ENCODE peak calls at places on chromosomes 2 and 18, in ten cellular contexts. U is sigmoid colon, R is A549, O is stomach, Y is tibial nerve, I is transverse colon, E is K562, C is HepG2, X is SK-N-SH, N is H1. F is an unnamed sample.

GRCh38 chr2:164896634-164897033 is 55.0 kb upstream of the COBLL1 start:
- DNase-seq in I (no peak), O (no peak), E (no peak), Y (no peak), U (no peak), X (no peak), R (peak), C (peak), N (no peak), F (no peak)

GRCh38 chr18:47775961-47776360 is 154.5 kb downstream of the SMAD2 start:
- DNase-seq in N (no peak), C (peak), R (no peak), X (no peak), U (no peak), O (no peak), E (no peak), Y (no peak), I (no peak), F (no peak)

GRCh38 chr2:157443795-157444642 is at the start of gene CYTIP:
- DNase-seq in C (no peak), Y (no peak), U (no peak), O (peak), I (peak), R (no peak), E (no peak), N (no peak), X (no peak), F (no peak)

GRCh38 chr2:96106991-96107882 is 9.1 kb downstream of the ADRA2B start:
- DNase-seq in Y (no peak), E (no peak), R (no peak), U (peak), I (no peak), C (no peak), O (no peak), N (no peak), X (no peak), F (no peak)

GRCh38 chr2:188853307-188853706 is 120.9 kb upstream of the COL3A1 start:
- DNase-seq in R (no peak), I (no peak), X (peak), U (no peak), Y (no peak), O (no peak), C (no peak), N (no peak), E (no peak), F (no peak)

GRCh38 chr2:46435353-46435752 is 44.0 kb upstream of the TMEM247 start:
- DNase-seq in R (no peak), I (no peak), X (no peak), C (no peak), Y (no peak), O (no peak), E (no peak), N (no peak), U (no peak), F (no peak)

GRCh38 chr2:70084973-70085710 is 2.1 kb upstream of the PCBP1 start:
- DNase-seq in E (peak), X (no peak), R (no peak), C (no peak), Y (no peak), N (peak), O (peak), U (peak), I (peak), F (peak)

GRCh38 chr2:138391956-138392355 is 109.6 kb upstream of the SPOPL start:
- DNase-seq in Y (no peak), N (no peak), E (no peak), C (no peak), I (no peak), U (no peak), X (no peak), O (no peak), R (no peak), F (no peak)

GRCh38 chr2:205685314-205686230 is 3.3 kb downstream of the NRP2 start:
- DNase-seq in U (peak), R (peak), O (peak), N (no peak), C (no peak), Y (no peak), X (peak), I (no peak), E (no peak), F (no peak)

GRCh38 chr2:193556766-193557470 is 1362.2 kb upstream of the TMEFF2 start:
- DNase-seq in U (no peak), C (no peak), E (no peak), O (no peak), N (no peak), R (no peak), Y (no peak), I (no peak), X (no peak), F (no peak)

GRCh38 chr2:98455494-98455976 is 10.9 kb downstream of the INPP4A start:
- DNase-seq in C (no peak), U (peak), X (no peak), R (no peak), Y (no peak), E (no peak), I (no peak), O (no peak), N (no peak), F (no peak)

GRCh38 chr2:238376884-238377391 is 49.8 kb upstream of the ASB1 start:
- DNase-seq in O (no peak), R (no peak), Y (no peak), N (no peak), U (no peak), E (no peak), C (no peak), X (no peak), I (no peak), F (no peak)

GRCh38 chr2:156329031-156329921 is 3.2 kb downstream of the NR4A2 start:
- DNase-seq in X (peak), Y (no peak), O (no peak), U (peak), R (no peak), N (no peak), C (no peak), I (no peak), E (no peak), F (no peak)

GRCh38 chr2:172247203-172247602 is 144.5 kb upstream of the DLX2 start:
- DNase-seq in N (no peak), O (no peak), X (no peak), Y (no peak), U (no peak), E (no peak), I (no peak), R (no peak), C (peak), F (no peak)

GRCh38 chr2:179584760-179585159 is 276.7 kb downstream of the ZNF385B start:
- DNase-seq in C (no peak), E (no peak), N (no peak), O (no peak), Y (no peak), U (no peak), R (no peak), I (no peak), X (no peak), F (no peak)

GRCh38 chr2:223635080-223635479 is 32.9 kb upstream of the SCG2 start:
- DNase-seq in N (no peak), U (no peak), I (no peak), X (no peak), O (no peak), E (no peak), Y (no peak), C (no peak), R (no peak), F (no peak)

GRCh38 chr18:25392199-25392598 is 40.2 kb upstream of the ZNF521 start:
- DNase-seq in Y (no peak), R (no peak), U (no peak), E (no peak), I (no peak), X (no peak), C (no peak), O (no peak), N (no peak), F (no peak)

GRCh38 chr18:45136381-45137088 is 455.8 kb downstream of the SETBP1 start:
- DNase-seq in I (no peak), Y (no peak), X (no peak), C (no peak), R (no peak), E (no peak), U (no peak), N (no peak), O (no peak), F (no peak)

GRCh38 chr2:42385225-42385624 is 24.2 kb upstream of the COX7A2L start:
- DNase-seq in O (no peak), R (no peak), Y (no peak), U (no peak), C (peak), E (no peak), I (peak), X (no peak), N (no peak), F (no peak)

GRCh38 chr2:111662771-111663470 is 221.1 kb downstream of the ANAPC1 start:
- DNase-seq in E (no peak), U (no peak), Y (no peak), N (no peak), I (peak), R (no peak), C (no peak), O (no peak), X (no peak), F (no peak)

GRCh38 chr2:110804915-110805314 is 72.5 kb downstream of the ACOXL start:
- DNase-seq in C (no peak), U (no peak), N (no peak), O (no peak), R (no peak), I (no peak), E (no peak), Y (no peak), X (no peak), F (no peak)

GRCh38 chr2:191976436-191976835 is 129.5 kb upstream of the CAVIN2 start:
- DNase-seq in O (no peak), R (no peak), Y (no peak), N (no peak), C (no peak), U (no peak), I (no peak), E (no peak), X (no peak), F (no peak)

GRCh38 chr2:204321910-204322765 is 223.1 kb upstream of the PARD3B start:
- DNase-seq in R (no peak), I (no peak), Y (no peak), N (no peak), C (no peak), O (no peak), U (no peak), E (no peak), X (no peak), F (no peak)

GRCh38 chr2:9883897-9884296 is 40.6 kb downstream of the TAF1B start:
- DNase-seq in C (no peak), U (no peak), I (no peak), X (no peak), E (no peak), N (no peak), R (no peak), Y (no peak), O (no peak), F (no peak)
- TF ChIP-seq EP300 in C (no peak), U (no peak), I (no peak), X (no peak), E (no peak), N (no peak), R (no peak), Y (no peak), O (no peak), F (no peak)

GRCh38 chr2:6081955-6082354 is 389.8 kb downstream of the SOX11 start:
- DNase-seq in E (no peak), R (no peak), N (no peak), X (peak), U (no peak), C (no peak), Y (no peak), I (no peak), O (no peak), F (no peak)
- H3K4me3 ChIP-seq in E (no peak), R (no peak), N (no peak), X (no peak), U (no peak), C (no peak), Y (no peak), I (no peak), O (no peak), F (no peak)

GRCh38 chr2:65357095-65357958 is 75.1 kb downstream of the SPRED2 start:
- DNase-seq in C (no peak), I (no peak), N (no peak), E (no peak), Y (no peak), U (no peak), O (no peak), X (no peak), R (no peak), F (no peak)
- TF ChIP-seq EP300 in C (no peak), I (no peak), N (no peak), E (no peak), Y (no peak), U (no peak), O (no peak), X (no peak), R (no peak), F (no peak)

GRCh38 chr18:37566479-37567060 is 972 bp upstream of the CELF4 start:
- DNase-seq in R (no peak), Y (no peak), O (no peak), X (peak), C (no peak), I (no peak), N (no peak), E (no peak), U (peak), F (no peak)
- H3K4me3 ChIP-seq in R (peak), Y (peak), O (peak), X (peak), C (no peak), I (peak), N (peak), E (no peak), U (peak), F (peak)

DNA sequence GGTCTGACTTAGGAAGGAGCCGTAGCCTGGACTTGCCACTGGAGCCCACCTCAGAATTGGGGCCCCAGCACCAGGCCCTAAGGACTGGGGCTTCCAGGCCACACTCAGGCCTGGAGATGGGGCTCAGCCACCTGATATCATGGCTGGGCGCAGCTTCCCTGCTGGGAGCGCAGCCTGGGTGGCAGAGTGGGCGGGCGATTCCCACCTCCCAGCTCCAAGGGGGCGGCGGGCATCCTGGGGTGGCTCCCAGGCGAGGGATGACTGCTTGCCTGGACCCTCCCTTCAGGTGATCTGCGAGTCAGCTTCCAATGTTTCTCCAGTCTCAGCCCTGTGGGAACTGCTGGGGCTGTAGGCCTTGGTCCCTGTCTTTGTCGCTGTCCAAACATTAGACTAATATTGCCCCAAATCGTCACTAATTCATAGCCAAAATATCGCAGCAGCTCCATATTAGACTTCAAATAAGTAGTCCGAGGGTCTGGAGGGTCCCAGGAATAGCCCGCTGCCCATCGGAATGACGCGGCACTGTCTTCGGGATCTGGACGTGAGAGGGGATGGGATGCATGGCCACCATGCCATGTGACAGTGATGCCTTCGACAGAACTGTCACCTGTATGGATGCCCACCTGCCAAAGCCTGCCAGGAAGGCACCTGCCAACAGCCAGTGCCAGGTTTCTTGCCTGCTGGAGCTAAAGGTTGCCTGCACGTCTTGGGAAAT is 20.2 kb downstream of the GPR35 start:
- DNase-seq in X (peak), N (no peak), U (peak), C (no peak), R (no peak), O (no peak), E (no peak), I (no peak), Y (no peak), F (no peak)
- TF ChIP-seq EP300 in X (no peak), N (no peak), U (no peak), C (no peak), R (no peak), O (no peak), E (no peak), I (no peak), Y (no peak), F (no peak)

GRCh38 chr2:65033178-65033577 is 23.0 kb upstream of the CEP68 start:
- DNase-seq in U (no peak), I (no peak), C (peak), R (peak), Y (no peak), O (no peak), N (no peak), X (peak), E (peak), F (no peak)

GRCh38 chr2:65030481-65030880 is 25.7 kb upstream of the CEP68 start:
- DNase-seq in I (peak), R (no peak), U (no peak), X (no peak), C (no peak), Y (no peak), E (no peak), O (no peak), N (no peak), F (no peak)

GRCh38 chr2:65030933-65031332 is 25.3 kb upstream of the CEP68 start:
- DNase-seq in Y (no peak), N (no peak), X (no peak), R (no peak), C (no peak), I (no peak), O (no peak), E (no peak), U (no peak), F (no peak)

GRCh38 chr2:65032016-65032975 is 23.9 kb upstream of the CEP68 start:
- DNase-seq in O (no peak), E (no peak), C (no peak), R (no peak), N (no peak), X (no peak), U (no peak), Y (no peak), I (peak), F (no peak)

GRCh38 chr2:65031341-65032015 is 24.7 kb upstream of the CEP68 start:
- DNase-seq in Y (no peak), C (peak), I (peak), N (no peak), U (no peak), R (no peak), O (peak), X (no peak), E (no peak), F (no peak)
- H3K4me3 ChIP-seq in Y (peak), C (no peak), I (no peak), N (no peak), U (no peak), R (no peak), O (no peak), X (no peak), E (no peak), F (no peak)

GRCh38 chr18:24118750-24119577 is 19.9 kb upstream of the CABYR start:
- DNase-seq in C (peak), I (peak), O (peak), E (peak), N (no peak), Y (peak), R (peak), U (peak), X (peak), F (peak)

GRCh38 chr18:24114924-24115549 is 23.8 kb upstream of the CABYR start:
- DNase-seq in Y (no peak), O (no peak), I (no peak), N (no peak), C (peak), E (no peak), R (no peak), U (no peak), X (no peak), F (no peak)

GRCh38 chr18:24112464-24112863 is 26.4 kb upstream of the CABYR start:
- DNase-seq in R (no peak), N (no peak), C (no peak), X (no peak), O (no peak), U (no peak), Y (no peak), I (no peak), E (no peak), F (no peak)

GRCh38 chr18:24112874-24113615 is 25.8 kb upstream of the CABYR start:
- DNase-seq in Y (no peak), X (no peak), I (no peak), O (no peak), N (no peak), R (peak), U (no peak), C (peak), E (no peak), F (no peak)

GRCh38 chr18:24115628-24116027 is 23.2 kb upstream of the CABYR start:
- DNase-seq in C (no peak), N (no peak), O (no peak), U (no peak), Y (no peak), X (no peak), E (no peak), R (no peak), I (no peak), F (no peak)
- TF ChIP-seq EP300 in C (no peak), N (no peak), O (no peak), U (no peak), Y (no peak), X (no peak), E (no peak), R (no peak), I (no peak), F (no peak)

DNA sequence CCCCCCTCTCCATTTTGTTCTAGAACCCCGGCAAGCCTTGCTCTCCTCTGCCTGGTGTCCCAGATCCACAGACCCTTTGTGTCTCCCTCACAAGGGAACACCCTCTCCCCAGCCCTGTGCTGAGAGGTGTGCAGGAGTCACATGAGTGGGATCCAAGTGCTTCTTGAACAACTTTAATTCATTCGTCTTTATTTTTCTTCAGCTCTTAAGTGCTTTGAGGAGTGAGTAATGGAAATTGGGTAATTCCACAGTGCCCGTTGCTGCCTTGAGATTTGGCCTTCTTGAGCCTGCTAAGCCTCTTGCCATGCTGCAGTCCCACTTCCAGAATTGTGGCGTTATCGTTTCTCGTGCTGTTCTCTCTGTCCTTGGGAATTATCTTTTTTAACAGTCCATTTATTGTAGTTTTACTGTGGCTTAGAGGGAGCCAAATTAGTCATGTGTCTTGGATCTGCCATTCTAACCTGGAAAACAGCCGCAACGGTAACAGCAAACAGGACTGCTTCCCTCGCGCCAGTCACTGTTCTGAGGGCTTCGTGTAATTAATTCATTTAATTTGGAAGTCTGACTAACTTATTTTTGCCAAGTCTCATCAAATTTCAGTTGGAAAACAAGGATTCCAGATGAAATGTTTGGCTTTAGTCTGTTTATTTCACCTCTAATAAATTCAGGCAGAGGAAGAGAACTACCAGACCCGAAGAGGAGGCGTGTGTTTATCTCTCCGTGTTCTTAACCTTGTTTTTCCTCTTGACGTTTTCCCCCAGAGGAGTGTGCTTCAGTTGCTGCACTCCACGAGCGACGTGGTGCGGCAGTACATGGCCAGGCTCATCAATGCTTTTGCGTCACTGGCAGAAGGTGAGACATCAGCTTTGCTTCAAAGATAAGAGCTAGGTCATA is 72.0 kb downstream of the ARMC9 start:
- DNase-seq in Y (no peak), X (peak), C (no peak), O (no peak), N (no peak), U (peak), I (no peak), R (no peak), E (no peak), F (peak)
- H3K4me3 ChIP-seq in Y (no peak), X (no peak), C (no peak), O (no peak), N (no peak), U (peak), I (no peak), R (no peak), E (no peak), F (peak)

DNA sequence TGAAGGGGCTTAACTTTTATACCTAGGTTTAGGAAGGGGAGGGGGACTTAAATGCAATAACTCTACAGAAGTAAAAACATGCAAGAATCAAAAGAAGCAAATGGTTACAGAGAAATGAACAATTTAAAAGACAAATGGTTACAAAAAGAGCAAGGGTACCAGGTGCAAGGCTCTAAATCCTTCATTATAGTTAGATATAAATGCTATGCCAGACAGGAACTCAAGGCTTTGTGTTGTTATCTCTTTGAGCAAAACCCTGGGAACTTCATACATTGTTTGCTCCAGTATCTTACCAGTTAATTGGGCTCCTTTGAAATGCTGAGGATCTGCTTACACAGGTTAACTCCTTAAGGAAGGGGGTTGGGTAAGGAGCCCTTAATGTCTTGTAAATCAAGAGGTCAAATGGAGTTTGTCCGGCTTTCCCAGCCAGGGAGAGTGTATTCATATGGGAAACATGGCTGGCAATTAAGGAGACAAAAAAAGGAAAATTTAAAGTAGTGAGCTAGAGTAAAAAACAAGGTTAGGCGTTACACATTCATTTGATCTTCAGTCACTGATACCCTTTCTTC is 347.5 kb downstream of the CELF4 start:
- DNase-seq in R (no peak), X (no peak), C (no peak), I (no peak), Y (no peak), O (no peak), N (peak), U (no peak), E (no peak), F (no peak)
- TF ChIP-seq EP300 in R (no peak), X (no peak), C (no peak), I (no peak), Y (no peak), O (no peak), N (no peak), U (no peak), E (no peak), F (no peak)